ENCODE peak calls at places on chromosome 11, in six cellular contexts. R is WTC11, T is lower lobe of right lung, Z is left cardiac atrium, X is transverse colon, V is hypothalamus. F is an unnamed sample.
A peak's percentile ranks its signal among the peaks of the same experiment; 100 is the strongest.

GRCh38 chr11:122796128-122796717 is 42.1 kb upstream of the CRTAM start:
- DNase-seq in R (peak; percentile 84), T (peak; percentile 60), Z (no peak), X (peak; percentile 54), V (no peak), F (no peak)

GRCh38 chr11:58525037-58525614 is 17.2 kb upstream of the OR5B21 start:
- DNase-seq in R (no peak), T (no peak), Z (no peak), X (no peak), V (no peak), F (no peak)

GRCh38 chr11:76824083-76824939 is 36.4 kb upstream of the ACER3 start:
- DNase-seq in R (no peak), T (no peak), Z (no peak), X (no peak), V (no peak), F (no peak)

GRCh38 chr11:94730153-94730552 is 38.0 kb upstream of the AMOTL1 start:
- DNase-seq in R (no peak), T (no peak), Z (no peak), X (no peak), V (no peak), F (no peak)

GRCh38 chr11:131600591-131600990 is 230.2 kb downstream of the NTM start:
- DNase-seq in R (no peak), T (no peak), Z (no peak), X (no peak), V (no peak), F (no peak)

GRCh38 chr11:118620529-118621070 is 13.2 kb downstream of the PHLDB1 start:
- DNase-seq in R (no peak), T (peak; percentile 48), Z (peak; percentile 50), X (no peak), V (no peak), F (no peak)

GRCh38 chr11:93532285-93532789 is 10.9 kb downstream of the SMCO4 start:
- DNase-seq in R (no peak), T (no peak), Z (no peak), X (no peak), V (no peak), F (no peak)

GRCh38 chr11:726278-726915 is 20.4 kb downstream of the EPS8L2 start:
- DNase-seq in R (peak; percentile 65), T (peak; percentile 83), Z (peak; percentile 52), X (peak; percentile 77), V (no peak), F (peak; percentile 57)

GRCh38 chr11:9302448-9302847 is 11.9 kb downstream of the TMEM41B start:
- DNase-seq in R (no peak), T (no peak), Z (no peak), X (no peak), V (no peak), F (no peak)

GRCh38 chr11:74877132-74877531 is 71.8 kb downstream of the XRRA1 start:
- DNase-seq in R (no peak), T (no peak), Z (no peak), X (no peak), V (no peak), F (no peak)

GRCh38 chr11:119337581-119338317 is 2.9 kb downstream of the C1QTNF5 start:
- DNase-seq in R (peak; percentile 71), T (peak; percentile 49), Z (no peak), X (no peak), V (no peak), F (peak; percentile 44)

GRCh38 chr11:60874421-60875365 is 7.4 kb downstream of the ZP1 start:
- DNase-seq in R (no peak), T (peak; percentile 31), Z (no peak), X (no peak), V (no peak), F (no peak)

GRCh38 chr11:10401696-10402392 is 53.2 kb upstream of the AMPD3 start:
- DNase-seq in R (no peak), T (no peak), Z (no peak), X (no peak), V (no peak), F (no peak)

GRCh38 chr11:115286614-115287013 is 217.6 kb downstream of the CADM1 start:
- DNase-seq in R (no peak), T (no peak), Z (no peak), X (no peak), V (no peak), F (no peak)

GRCh38 chr11:32870676-32871075 is 21.9 kb upstream of the QSER1 start:
- DNase-seq in R (peak; percentile 61), T (no peak), Z (no peak), X (no peak), V (no peak), F (no peak)

GRCh38 chr11:64224151-64224890 is 1.7 kb downstream of the TRPT1 start:
- DNase-seq in R (no peak), T (no peak), Z (no peak), X (no peak), V (no peak), F (peak; percentile 49)

GRCh38 chr11:34185926-34186841 is 80.8 kb downstream of the NAT10 start:
- DNase-seq in R (peak; percentile 30), T (no peak), Z (no peak), X (no peak), V (no peak), F (no peak)

GRCh38 chr11:105334025-105334714 is 194.6 kb upstream of the CARD18 start:
- DNase-seq in R (no peak), T (no peak), Z (no peak), X (no peak), V (no peak), F (no peak)

GRCh38 chr11:94423467-94423866 is 22.2 kb upstream of the GPR83 start:
- DNase-seq in R (no peak), T (no peak), Z (no peak), X (no peak), V (no peak), F (no peak)

F was measured in right lobe of liver.